ENCODE peak calls at places on chromosomes 3 and 15, in four cellular contexts. R is SK-MEL-5, A is uterus, J is GM12891. O is an unnamed sample.

GRCh38 chr15:78004919-78005634 is 72.4 kb downstream of the TBC1D2B start:
- DNase-seq in R (peak), A (peak), J (no peak), O (no peak)

GRCh38 chr3:59783468-59783988 is 733.7 kb upstream of the CFAP20DC start:
- DNase-seq in R (no peak), A (no peak), J (no peak), O (no peak)

GRCh38 chr15:52362497-52362896 is 66.9 kb upstream of the MYO5C start:
- DNase-seq in R (peak), A (no peak), J (no peak), O (no peak)

GRCh38 chr3:186646106-186646505 is 5.9 kb downstream of the FETUB start:
- DNase-seq in R (no peak), A (no peak), J (no peak), O (peak)

GRCh38 chr3:126320517-126321293 is 36.5 kb downstream of the KLF15 start:
- DNase-seq in R (no peak), A (no peak), J (no peak), O (no peak)

GRCh38 chr3:32226875-32227500 is 11.5 kb upstream of the CMTM8 start:
- DNase-seq in R (no peak), A (no peak), J (no peak), O (no peak)

GRCh38 chr3:15983232-15983631 is 185.5 kb upstream of the ANKRD28 start:
- DNase-seq in R (peak), A (no peak), J (no peak), O (no peak)

GRCh38 chr3:129672412-129672811 is 65.9 kb upstream of the PLXND1 start:
- DNase-seq in R (no peak), A (no peak), J (no peak), O (no peak)

GRCh38 chr15:39140060-39140604 is 440.7 kb upstream of the THBS1 start:
- DNase-seq in R (peak), A (no peak), J (no peak), O (no peak)

GRCh38 chr3:57729339-57730039 is 26.6 kb upstream of the SLMAP start:
- DNase-seq in R (no peak), A (no peak), J (no peak), O (no peak)

GRCh38 chr15:49605588-49605987 is 15.0 kb downstream of the FAM227B start:
- DNase-seq in R (no peak), A (no peak), J (no peak), O (no peak)

GRCh38 chr15:28935316-28935715 is 49.5 kb downstream of the APBA2 start:
- DNase-seq in R (peak), A (no peak), J (no peak), O (no peak)

GRCh38 chr3:20254268-20255117 is 68.5 kb upstream of the SGO1 start:
- DNase-seq in R (no peak), A (no peak), J (no peak), O (no peak)

GRCh38 chr3:12866836-12867235 is 25.5 kb upstream of the RPL32 start:
- DNase-seq in R (no peak), A (no peak), J (no peak), O (no peak)

GRCh38 chr15:56804279-56804678 is 71.0 kb upstream of the ZNF280D start:
- DNase-seq in R (no peak), A (no peak), J (no peak), O (no peak)

GRCh38 chr3:129892486-129892856 is 1.0 kb downstream of the TMCC1 start:
- DNase-seq in R (no peak), A (no peak), J (no peak), O (no peak)